ENCODE peak calls at places on chromosomes 2 and 18, in seven cellular contexts. One of them, this sample, is unnamed.

GRCh38 chr18:36249392-36249791 is 48.1 kb upstream of the FHOD3 start:
- DNase-seq in CD8-positive, alpha-beta memory T cell: no peak
- DNase-seq in lower leg skin: no peak
- DNase-seq in adrenal gland: no peak
- DNase-seq in 8988T: no peak
- DNase-seq in GM04504: no peak
- DNase-seq in COR-L47: no peak
- DNase-seq in this sample: no peak

GRCh38 chr2:199988176-199988575 is 32.8 kb downstream of the MAIP1 start:
- DNase-seq in GM04504: no peak
- DNase-seq in lower leg skin: no peak
- DNase-seq in COR-L47: no peak
- DNase-seq in adrenal gland: no peak
- DNase-seq in 8988T: no peak
- DNase-seq in CD8-positive, alpha-beta memory T cell: no peak
- DNase-seq in this sample: no peak

GRCh38 chr2:31606511-31606910 is 25.8 kb upstream of the SRD5A2 start:
- DNase-seq in 8988T: no peak
- DNase-seq in GM04504: no peak
- DNase-seq in COR-L47: no peak
- DNase-seq in adrenal gland: no peak
- DNase-seq in CD8-positive, alpha-beta memory T cell: no peak
- DNase-seq in lower leg skin: no peak
- DNase-seq in this sample: no peak

GRCh38 chr18:31741096-31741735 is 19.5 kb downstream of the SLC25A52 start:
- DNase-seq in COR-L47: peak
- DNase-seq in GM04504: peak
- DNase-seq in 8988T: no peak
- DNase-seq in adrenal gland: peak
- DNase-seq in CD8-positive, alpha-beta memory T cell: peak
- DNase-seq in lower leg skin: peak
- DNase-seq in this sample: peak

GRCh38 chr2:69973335-69973735 is 11.9 kb upstream of the ASPRV1 start:
- DNase-seq in COR-L47: no peak
- DNase-seq in GM04504: peak
- DNase-seq in 8988T: no peak
- DNase-seq in adrenal gland: no peak
- DNase-seq in CD8-positive, alpha-beta memory T cell: no peak
- DNase-seq in lower leg skin: no peak
- DNase-seq in this sample: no peak

GRCh38 chr2:25165992-25166618 is 2.3 kb downstream of the POMC start:
- DNase-seq in CD8-positive, alpha-beta memory T cell: no peak
- DNase-seq in GM04504: no peak
- DNase-seq in lower leg skin: no peak
- DNase-seq in COR-L47: peak
- DNase-seq in adrenal gland: no peak
- DNase-seq in 8988T: peak
- DNase-seq in this sample: peak

GRCh38 chr2:68594674-68595492 is 48.5 kb upstream of the PROKR1 start:
- DNase-seq in CD8-positive, alpha-beta memory T cell: peak
- DNase-seq in adrenal gland: peak
- DNase-seq in COR-L47: no peak
- DNase-seq in 8988T: no peak
- DNase-seq in GM04504: peak
- DNase-seq in lower leg skin: no peak
- DNase-seq in this sample: peak

GRCh38 chr2:88626171-88627054 is 851 bp downstream of the EIF2AK3 start:
- DNase-seq in lower leg skin: peak
- DNase-seq in adrenal gland: peak
- DNase-seq in 8988T: peak
- DNase-seq in CD8-positive, alpha-beta memory T cell: peak
- DNase-seq in COR-L47: peak
- DNase-seq in GM04504: no peak
- DNase-seq in this sample: peak

GRCh38 chr2:41024806-41025205 is 572.9 kb upstream of the SLC8A1 start:
- DNase-seq in lower leg skin: no peak
- DNase-seq in COR-L47: no peak
- DNase-seq in adrenal gland: no peak
- DNase-seq in CD8-positive, alpha-beta memory T cell: no peak
- DNase-seq in 8988T: no peak
- DNase-seq in GM04504: no peak
- DNase-seq in this sample: no peak

GRCh38 chr18:42360716-42361115 is 405.7 kb downstream of the PIK3C3 start:
- DNase-seq in GM04504: no peak
- DNase-seq in COR-L47: no peak
- DNase-seq in CD8-positive, alpha-beta memory T cell: no peak
- DNase-seq in lower leg skin: no peak
- DNase-seq in adrenal gland: no peak
- DNase-seq in 8988T: no peak
- DNase-seq in this sample: no peak

GRCh38 chr2:240479111-240479501 is 43.6 kb downstream of the GPC1 start:
- DNase-seq in adrenal gland: no peak
- DNase-seq in lower leg skin: no peak
- DNase-seq in GM04504: no peak
- DNase-seq in 8988T: no peak
- DNase-seq in COR-L47: no peak
- DNase-seq in CD8-positive, alpha-beta memory T cell: no peak
- DNase-seq in this sample: no peak

GRCh38 chr2:223669453-223670225 is 67.5 kb upstream of the SCG2 start:
- DNase-seq in lower leg skin: no peak
- DNase-seq in COR-L47: no peak
- DNase-seq in adrenal gland: no peak
- DNase-seq in CD8-positive, alpha-beta memory T cell: no peak
- DNase-seq in 8988T: no peak
- DNase-seq in GM04504: no peak
- DNase-seq in this sample: no peak

GRCh38 chr2:46184794-46185583 is 112.2 kb upstream of the EPAS1 start:
- DNase-seq in CD8-positive, alpha-beta memory T cell: no peak
- DNase-seq in GM04504: no peak
- DNase-seq in COR-L47: no peak
- DNase-seq in lower leg skin: no peak
- DNase-seq in 8988T: no peak
- DNase-seq in adrenal gland: no peak
- DNase-seq in this sample: no peak

GRCh38 chr2:179410552-179411356 is 146.1 kb upstream of the SESTD1 start:
- DNase-seq in 8988T: no peak
- DNase-seq in GM04504: peak
- DNase-seq in COR-L47: peak
- DNase-seq in CD8-positive, alpha-beta memory T cell: no peak
- DNase-seq in lower leg skin: peak
- DNase-seq in adrenal gland: peak
- DNase-seq in this sample: peak

GRCh38 chr2:110101280-110101844 is 14.3 kb downstream of the MALL start:
- DNase-seq in 8988T: peak
- DNase-seq in lower leg skin: peak
- DNase-seq in COR-L47: peak
- DNase-seq in adrenal gland: peak
- DNase-seq in CD8-positive, alpha-beta memory T cell: no peak
- DNase-seq in GM04504: peak
- DNase-seq in this sample: peak

GRCh38 chr2:23594079-23594494 is 209.1 kb downstream of the KLHL29 start:
- DNase-seq in COR-L47: peak
- DNase-seq in lower leg skin: no peak
- DNase-seq in 8988T: no peak
- DNase-seq in GM04504: no peak
- DNase-seq in adrenal gland: no peak
- DNase-seq in CD8-positive, alpha-beta memory T cell: no peak
- DNase-seq in this sample: peak

GRCh38 chr2:25343187-25343825 is 1.6 kb upstream of the DNMT3A start:
- DNase-seq in adrenal gland: peak
- DNase-seq in 8988T: no peak
- DNase-seq in COR-L47: no peak
- DNase-seq in CD8-positive, alpha-beta memory T cell: no peak
- DNase-seq in GM04504: no peak
- DNase-seq in lower leg skin: no peak
- DNase-seq in this sample: no peak

GRCh38 chr2:15337996-15338666 is 223.0 kb downstream of the NBAS start:
- DNase-seq in adrenal gland: no peak
- DNase-seq in GM04504: no peak
- DNase-seq in 8988T: no peak
- DNase-seq in lower leg skin: no peak
- DNase-seq in COR-L47: no peak
- DNase-seq in CD8-positive, alpha-beta memory T cell: no peak
- DNase-seq in this sample: no peak

GRCh38 chr2:70558195-70558808 is 4.7 kb upstream of the TGFA start:
- DNase-seq in GM04504: no peak
- DNase-seq in CD8-positive, alpha-beta memory T cell: no peak
- DNase-seq in COR-L47: no peak
- DNase-seq in lower leg skin: no peak
- DNase-seq in 8988T: no peak
- DNase-seq in adrenal gland: no peak
- DNase-seq in this sample: no peak

GRCh38 chr2:240133401-240133800 is 2.7 kb downstream of the COPS9 start:
- DNase-seq in adrenal gland: peak
- DNase-seq in COR-L47: no peak
- DNase-seq in GM04504: no peak
- DNase-seq in 8988T: no peak
- DNase-seq in lower leg skin: no peak
- DNase-seq in CD8-positive, alpha-beta memory T cell: no peak
- DNase-seq in this sample: no peak

GRCh38 chr2:176935543-176936102 is 277.0 kb upstream of the HNRNPA3 start:
- DNase-seq in CD8-positive, alpha-beta memory T cell: no peak
- DNase-seq in GM04504: no peak
- DNase-seq in adrenal gland: no peak
- DNase-seq in lower leg skin: no peak
- DNase-seq in 8988T: no peak
- DNase-seq in COR-L47: no peak
- DNase-seq in this sample: no peak

GRCh38 chr2:8681786-8682692 is at the start of gene ID2:
- DNase-seq in adrenal gland: peak
- DNase-seq in CD8-positive, alpha-beta memory T cell: peak
- DNase-seq in lower leg skin: peak
- DNase-seq in GM04504: peak
- DNase-seq in COR-L47: peak
- DNase-seq in 8988T: peak
- DNase-seq in this sample: peak

GRCh38 chr2:85308201-85308600 is 19.6 kb downstream of the TGOLN2 start:
- DNase-seq in lower leg skin: no peak
- DNase-seq in adrenal gland: no peak
- DNase-seq in COR-L47: no peak
- DNase-seq in CD8-positive, alpha-beta memory T cell: no peak
- DNase-seq in 8988T: no peak
- DNase-seq in GM04504: no peak
- DNase-seq in this sample: no peak

GRCh38 chr18:42064109-42064508 is 109.1 kb downstream of the PIK3C3 start:
- DNase-seq in GM04504: no peak
- DNase-seq in adrenal gland: no peak
- DNase-seq in COR-L47: no peak
- DNase-seq in 8988T: no peak
- DNase-seq in lower leg skin: no peak
- DNase-seq in CD8-positive, alpha-beta memory T cell: no peak
- DNase-seq in this sample: no peak

GRCh38 chr2:6934758-6935638 is 17.8 kb downstream of the RNF144A start:
- DNase-seq in 8988T: no peak
- DNase-seq in adrenal gland: no peak
- DNase-seq in COR-L47: no peak
- DNase-seq in GM04504: no peak
- DNase-seq in CD8-positive, alpha-beta memory T cell: no peak
- DNase-seq in lower leg skin: no peak
- DNase-seq in this sample: no peak

GRCh38 chr2:147511491-147511948 is 333.3 kb upstream of the ACVR2A start:
- DNase-seq in GM04504: no peak
- DNase-seq in adrenal gland: no peak
- DNase-seq in lower leg skin: peak
- DNase-seq in COR-L47: no peak
- DNase-seq in 8988T: no peak
- DNase-seq in CD8-positive, alpha-beta memory T cell: no peak
- DNase-seq in this sample: no peak

This sample was measured in NCI-H345.